ENCODE peak calls at places on chromosomes 4 and X, in four cellular contexts. F is K562, G is HL-60, Y is GM12878. Z is an unnamed sample.

GRCh38 chrX:15451913-15452312 is 41.2 kb downstream of the PIR start:
- DNase-seq in Y (no peak), G (no peak), F (no peak), Z (no peak)

GRCh38 chr4:183200453-183200852 is 101.4 kb downstream of the WWC2 start:
- DNase-seq in Y (no peak), G (no peak), F (no peak), Z (no peak)

GRCh38 chr4:8832130-8832930 is 39.3 kb downstream of the HMX1 start:
- DNase-seq in F (no peak), Y (no peak), G (no peak), Z (no peak)

GRCh38 chrX:119118780-119119395 is 8.7 kb downstream of the KIAA1210 start:
- DNase-seq in F (peak), Y (no peak), G (peak), Z (peak)

GRCh38 chr4:5366421-5366820 is 315.1 kb downstream of the STK32B start:
- DNase-seq in G (no peak), Y (no peak), F (no peak), Z (no peak)

GRCh38 chr4:72496119-72496518 is 72.9 kb downstream of the ADAMTS3 start:
- DNase-seq in F (no peak), G (no peak), Y (no peak), Z (no peak)

GRCh38 chr4:109412805-109413204 is 20.8 kb upstream of the SEC24B start:
- DNase-seq in F (no peak), Y (no peak), G (no peak), Z (no peak)

GRCh38 chr4:41538017-41538733 is at the start of gene LIMCH1:
- DNase-seq in F (no peak), G (no peak), Y (no peak), Z (no peak)

GRCh38 chr4:153151535-153152452 is 52.4 kb upstream of the TRIM2 start:
- DNase-seq in F (no peak), Y (no peak), G (peak), Z (peak)

GRCh38 chrX:150513564-150513963 is 54.9 kb upstream of the MTM1 start:
- DNase-seq in Y (no peak), G (no peak), F (no peak), Z (no peak)

GRCh38 chrX:47523297-47523696 is 37.7 kb upstream of the ARAF start:
- DNase-seq in G (peak), F (peak), Y (no peak), Z (peak)

GRCh38 chrX:98956014-98956413 is 1454.1 kb downstream of the PCDH19 start:
- DNase-seq in F (no peak), Y (no peak), G (peak), Z (no peak)

GRCh38 chrX:3743821-3744439 is 30.5 kb upstream of the PRKX start:
- DNase-seq in F (no peak), Y (no peak), G (peak), Z (no peak)

GRCh38 chrX:151776113-151776790 is 41.7 kb downstream of the CNGA2 start:
- DNase-seq in G (no peak), Y (no peak), F (no peak), Z (no peak)

GRCh38 chrX:70878925-70879324 is 29.6 kb downstream of the TEX11 start:
- DNase-seq in F (no peak), Y (peak), G (no peak), Z (no peak)

GRCh38 chr4:16609170-16609758 is 289.2 kb downstream of the LDB2 start:
- DNase-seq in F (no peak), Y (no peak), G (no peak), Z (no peak)

GRCh38 chrX:30313322-30313721 is 4.1 kb upstream of the NR0B1 start:
- DNase-seq in G (no peak), F (no peak), Y (no peak), Z (no peak)

GRCh38 chr4:108681321-108681809 is 31.0 kb downstream of the OSTC start:
- DNase-seq in G (no peak), F (no peak), Y (no peak), Z (no peak)

GRCh38 chr4:99404595-99405287 is 30.4 kb downstream of the ADH7 start:
- DNase-seq in G (no peak), Y (peak), F (no peak), Z (peak)

GRCh38 chrX:144259054-144259453 is 375.2 kb downstream of the UBE2NL start:
- DNase-seq in Y (no peak), G (no peak), F (no peak), Z (no peak)

GRCh38 chrX:33817266-33817665 is 314.8 kb downstream of the FAM47A start:
- DNase-seq in G (no peak), F (no peak), Y (no peak), Z (no peak)

GRCh38 chrX:153909024-153909979 is 4.8 kb downstream of the AVPR2 start:
- DNase-seq in F (peak), G (no peak), Y (no peak), Z (no peak)

GRCh38 chr4:94603170-94603747 is 151.5 kb downstream of the PDLIM5 start:
- DNase-seq in G (no peak), F (peak), Y (no peak), Z (no peak)

GRCh38 chrX:54419559-54420302 is 20.5 kb upstream of the TSR2 start:
- DNase-seq in G (no peak), F (no peak), Y (no peak), Z (no peak)

GRCh38 chr4:13917010-13917409 is 289.5 kb upstream of the BOD1L1 start:
- DNase-seq in Y (no peak), F (no peak), G (no peak), Z (no peak)

GRCh38 chr4:80213117-80213815 is 16.0 kb downstream of the PRDM8 start:
- DNase-seq in G (no peak), Y (no peak), F (no peak), Z (no peak)

GRCh38 chr4:147492761-147493160 is 11.9 kb downstream of the EDNRA start:
- DNase-seq in Y (peak), F (no peak), G (no peak), Z (no peak)

GRCh38 chrX:117301086-117301485 is 815.5 kb downstream of the KLHL13 start:
- DNase-seq in G (no peak), Y (no peak), F (no peak), Z (no peak)

GRCh38 chr4:112284662-112285411 is 867 bp downstream of the TIFA start:
- DNase-seq in F (peak), Y (no peak), G (no peak), Z (no peak)

GRCh38 chr4:164931551-164932324 is 45.7 kb downstream of the TRIM61 start:
- DNase-seq in Y (no peak), G (no peak), F (no peak), Z (no peak)

GRCh38 chr4:113057891-113058290 is 8.4 kb downstream of the ANK2 start:
- DNase-seq in G (no peak), F (no peak), Y (no peak), Z (no peak)

GRCh38 chrX:37077646-37078433 is 69.7 kb downstream of the FAM47C start:
- DNase-seq in F (no peak), G (no peak), Y (no peak), Z (no peak)

GRCh38 chr4:139735381-139736256 is 70.0 kb downstream of the MGST2 start:
- DNase-seq in G (no peak), F (no peak), Y (no peak), Z (peak)

GRCh38 chrX:9912341-9912740 is 54.8 kb upstream of the CLDN34 start:
- DNase-seq in G (no peak), Y (no peak), F (no peak), Z (no peak)

GRCh38 chrX:9907645-9908387 is 59.3 kb upstream of the CLDN34 start:
- DNase-seq in Y (no peak), F (no peak), G (no peak), Z (no peak)

GRCh38 chrX:9909254-9909653 is 57.9 kb upstream of the CLDN34 start:
- DNase-seq in Y (no peak), F (no peak), G (no peak), Z (no peak)

GRCh38 chrX:9913041-9913440 is 54.1 kb upstream of the CLDN34 start:
- DNase-seq in F (no peak), G (no peak), Y (no peak), Z (no peak)

DNA sequence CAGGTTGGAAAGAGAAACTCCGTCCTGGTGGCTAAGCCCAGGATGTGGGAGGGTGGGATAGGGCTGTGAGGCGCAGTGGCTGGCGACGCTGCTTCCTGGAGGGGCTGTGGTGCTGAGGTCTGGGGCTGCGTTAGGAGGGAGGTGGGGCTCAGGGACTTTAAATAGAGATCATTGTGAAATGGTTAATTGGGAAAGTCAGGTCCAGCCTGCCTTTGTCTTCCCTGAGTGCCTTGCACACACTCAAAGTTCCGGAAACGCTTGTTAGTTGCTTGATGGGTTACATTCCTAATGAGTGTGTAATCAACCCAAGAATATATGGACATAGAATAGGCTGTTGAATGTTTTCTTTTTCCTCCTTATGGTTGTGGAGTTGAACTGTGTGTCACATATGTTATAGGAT is 55.7 kb upstream of the CLDN34 start:
- DNase-seq in G (no peak), F (no peak), Y (no peak), Z (no peak)
- TF ChIP-seq SPI1 in G (no peak), F (no peak), Y (no peak), Z (no peak)

GRCh38 chr4:2828758-2829181 is 14.9 kb upstream of the ADD1 start:
- DNase-seq in G (no peak), Y (no peak), F (no peak), Z (peak)

GRCh38 chr4:2827874-2828751 is 15.5 kb upstream of the ADD1 start:
- DNase-seq in Y (no peak), F (no peak), G (no peak), Z (peak)

GRCh38 chr4:2830632-2831610 is 12.7 kb upstream of the ADD1 start:
- DNase-seq in G (no peak), F (no peak), Y (no peak), Z (peak)

GRCh38 chr4:2829933-2830451 is 13.7 kb upstream of the ADD1 start:
- DNase-seq in Y (no peak), G (no peak), F (no peak), Z (peak)

DNA sequence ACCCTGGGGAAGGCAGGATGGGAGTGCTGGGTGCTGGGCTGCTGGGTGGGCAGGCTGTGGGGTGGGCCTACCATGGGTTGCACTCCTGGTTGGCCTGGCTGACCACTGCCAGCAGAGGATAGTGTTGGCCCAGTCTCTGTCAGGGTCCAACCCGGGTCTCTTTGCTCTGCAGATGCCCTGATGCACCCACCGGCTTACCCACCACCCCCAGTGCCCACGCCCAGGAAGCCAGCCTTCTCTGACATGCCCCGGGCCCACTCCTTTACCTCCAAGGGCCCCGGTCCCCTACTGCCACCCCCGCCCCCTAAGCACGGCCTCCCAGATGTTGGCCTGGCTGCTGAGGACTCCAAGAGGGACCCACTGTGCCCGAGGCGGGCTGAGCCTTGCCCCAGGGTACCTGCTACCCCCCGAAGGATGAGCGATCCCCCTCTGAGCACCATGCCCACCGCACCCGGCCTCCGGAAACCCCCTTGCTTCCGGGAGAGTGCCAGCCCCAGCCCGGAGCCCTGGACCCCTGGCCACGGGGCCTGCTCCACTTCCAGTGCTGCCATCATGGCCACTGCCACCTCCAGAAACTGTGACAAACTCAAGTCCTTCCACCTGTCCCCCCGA is 14.2 kb upstream of the ADD1 start:
- DNase-seq in F (no peak), G (no peak), Y (no peak), Z (peak)
- TF ChIP-seq SPI1 in F (no peak), G (no peak), Y (no peak), Z (no peak)

GRCh38 chr4:75921910-75922309 is 18.9 kb downstream of the NAAA start:
- DNase-seq in G (no peak), F (no peak), Y (no peak), Z (no peak)

GRCh38 chr4:75922588-75922987 is 18.2 kb downstream of the NAAA start:
- DNase-seq in Y (no peak), F (no peak), G (no peak), Z (no peak)

GRCh38 chr4:75924309-75924708 is 16.5 kb downstream of the NAAA start:
- DNase-seq in G (no peak), Y (no peak), F (no peak), Z (no peak)

GRCh38 chr4:75919914-75920313 is 17.7 kb upstream of the PPEF2 start:
- DNase-seq in F (no peak), Y (no peak), G (no peak), Z (no peak)

GRCh38 chr4:75920327-75920726 is 18.1 kb upstream of the PPEF2 start:
- DNase-seq in F (no peak), G (no peak), Y (no peak), Z (no peak)
- TF ChIP-seq SPI1 in F (no peak), G (no peak), Y (no peak), Z (no peak)

DNA sequence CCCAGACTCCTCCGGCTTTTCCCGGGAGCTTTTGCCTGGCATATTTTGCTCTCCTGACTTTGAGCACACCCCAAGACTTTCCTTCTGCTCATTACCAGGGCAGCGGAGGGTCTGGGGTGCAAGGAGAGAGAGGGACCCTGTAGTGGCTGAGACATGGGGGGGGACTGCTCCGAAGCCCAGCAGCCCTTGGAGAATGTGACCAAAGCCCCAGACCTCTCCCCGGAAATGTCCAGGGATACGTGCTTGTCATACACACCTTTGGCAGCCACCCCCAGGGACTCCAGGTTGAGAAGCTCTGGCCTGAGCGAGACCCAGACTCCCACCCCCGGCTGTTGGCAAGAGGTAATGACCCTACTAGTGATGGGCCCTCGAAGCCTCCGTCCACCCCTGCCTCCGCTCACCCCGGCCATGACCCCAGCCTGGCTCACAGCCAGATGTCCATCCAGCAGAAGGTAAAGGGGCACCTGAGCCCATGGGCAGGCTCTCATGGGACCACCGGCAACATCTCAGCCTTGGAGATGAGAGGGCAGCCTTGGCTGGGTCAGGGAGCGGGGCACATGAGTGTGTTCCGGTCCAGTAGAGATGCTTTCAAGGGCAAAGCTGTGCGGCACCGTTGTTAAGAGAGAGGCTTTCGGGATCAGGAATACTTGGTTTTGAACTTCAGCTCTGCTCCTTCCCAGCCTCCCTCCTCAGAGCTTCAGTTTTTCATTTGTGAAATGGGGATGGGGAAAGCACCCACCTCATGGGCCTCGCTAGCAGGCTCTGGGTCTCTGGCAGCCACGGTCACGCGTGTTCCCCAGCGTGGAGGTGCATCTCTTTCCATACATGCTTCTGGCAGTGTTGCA is 2.0 kb downstream of the PSAPL1 start:
- DNase-seq in Y (no peak), F (no peak), G (no peak), Z (no peak)
- TF ChIP-seq SPI1 in Y (no peak), F (no peak), G (no peak), Z (no peak)

GRCh38 chr4:185931375-185931774 is 119.4 kb upstream of the SORBS2 start:
- DNase-seq in G (no peak), F (no peak), Y (no peak), Z (no peak)
- TF ChIP-seq SPI1 in G (no peak), F (no peak), Y (no peak), Z (no peak)

GRCh38 chrX:5752831-5753230 is 475.8 kb downstream of the NLGN4X start:
- DNase-seq in Y (no peak), G (no peak), F (no peak), Z (no peak)
- TF ChIP-seq SPI1 in Y (no peak), G (no peak), F (no peak), Z (no peak)

GRCh38 chr4:78058591-78059523 is 1.7 kb downstream of the FRAS1 start:
- DNase-seq in Y (no peak), F (no peak), G (no peak), Z (no peak)
- TF ChIP-seq SPI1 in Y (no peak), F (no peak), G (no peak), Z (no peak)

DNA sequence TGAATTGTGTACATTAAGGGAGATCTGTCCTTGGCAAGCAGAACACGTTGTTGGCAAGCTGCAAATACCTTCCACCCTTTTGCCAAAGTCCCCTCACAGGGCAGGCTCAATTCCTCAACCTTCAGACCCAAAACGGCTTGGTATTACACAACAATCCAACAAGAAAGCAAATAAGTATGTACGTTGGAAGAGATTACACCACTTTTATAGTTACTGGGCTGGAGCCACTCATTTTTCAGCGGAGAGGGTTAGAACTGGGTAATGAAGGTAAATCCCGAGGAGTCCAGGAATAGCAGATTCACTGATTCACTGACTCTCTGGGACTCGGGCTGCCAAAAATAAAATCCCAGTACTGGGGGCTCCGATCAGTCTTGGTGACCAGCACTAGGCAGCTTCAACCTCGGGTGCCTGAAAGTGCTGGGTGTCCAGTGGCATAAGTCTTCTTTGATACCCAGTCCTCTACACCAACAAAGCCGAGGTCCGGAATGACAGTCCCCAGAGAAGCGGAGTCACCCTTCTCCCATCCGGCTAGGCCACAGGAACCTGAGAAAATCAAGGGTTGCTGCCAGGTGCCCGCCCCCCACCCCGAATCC is 587 bp downstream of the TIMM8A start:
- DNase-seq in Y (no peak), G (no peak), F (no peak), Z (no peak)
- TF ChIP-seq SPI1 in Y (no peak), G (no peak), F (no peak), Z (no peak)

GRCh38 chrX:12777670-12778069 is 13.5 kb upstream of the PRPS2 start:
- DNase-seq in F (no peak), Y (no peak), G (no peak), Z (no peak)
- TF ChIP-seq SPI1 in F (no peak), Y (no peak), G (no peak), Z (no peak)